ENCODE peak calls at places on chromosomes 4 and X, in four cellular contexts. D is body of pancreas, A is sciatic nerve, H is activated B cell treated with CpG ODN at 0.5 μM for 24 hours. I is an unnamed sample.

GRCh38 chr4:128228021-128228571 is 59.5 kb downstream of the PGRMC2 start:
- ATAC-seq in D (peak), A (no peak), H (no peak), I (no peak)

GRCh38 chr4:1026115-1026514 is 14.7 kb downstream of the FGFRL1 start:
- ATAC-seq in D (peak), A (peak), H (peak), I (peak)

GRCh38 chrX:83185887-83186286 is 322.2 kb upstream of the POU3F4 start:
- ATAC-seq in A (peak), H (no peak), D (no peak), I (no peak)

GRCh38 chrX:105872921-105873320 is 50.6 kb downstream of the NRK start:
- ATAC-seq in H (no peak), A (no peak), D (no peak), I (no peak)

GRCh38 chr4:152229782-152230289 is 306.1 kb downstream of the FBXW7 start:
- ATAC-seq in D (no peak), H (no peak), A (no peak), I (no peak)

GRCh38 chr4:71304289-71304850 is 34.5 kb upstream of the SLC4A4 start:
- ATAC-seq in H (no peak), D (no peak), A (no peak), I (no peak)

GRCh38 chr4:146243141-146243882 is 29.0 kb downstream of the REELD1 start:
- ATAC-seq in A (no peak), D (no peak), H (peak), I (peak)

GRCh38 chr4:159077702-159078495 is 25.0 kb upstream of the RAPGEF2 start:
- ATAC-seq in A (no peak), D (peak), H (peak), I (peak)

GRCh38 chr4:77785669-77786068 is 33.5 kb downstream of the CNOT6L start:
- ATAC-seq in D (no peak), H (no peak), A (no peak), I (no peak)

GRCh38 chrX:154804564-154804956 is 725 bp downstream of the MPP1 start:
- ATAC-seq in H (no peak), A (no peak), D (no peak), I (no peak)

GRCh38 chr4:23930750-23931488 is 41.1 kb upstream of the PPARGC1A start:
- ATAC-seq in A (peak), D (peak), H (no peak), I (no peak)

GRCh38 chrX:23514082-23514481 is 153.2 kb upstream of the PRDX4 start:
- ATAC-seq in D (no peak), A (no peak), H (no peak), I (no peak)

GRCh38 chr4:169116270-169116901 is 106.3 kb upstream of the CBR4 start:
- ATAC-seq in H (no peak), A (no peak), D (no peak), I (peak)

GRCh38 chr4:146040623-146041022 is 102.0 kb upstream of the ZNF827 start:
- ATAC-seq in D (no peak), A (no peak), H (no peak), I (peak)

GRCh38 chrX:130080791-130081367 is 29.4 kb downstream of the ELF4 start:
- ATAC-seq in H (no peak), D (no peak), A (no peak), I (no peak)

GRCh38 chr4:165763640-165764039 is 109.4 kb upstream of the TLL1 start:
- ATAC-seq in D (no peak), H (no peak), A (peak), I (no peak)

GRCh38 chr4:4842476-4843441 is 16.7 kb upstream of the MSX1 start:
- ATAC-seq in A (no peak), H (no peak), D (no peak), I (no peak)

GRCh38 chr4:14719053-14719452 is 283.2 kb upstream of the CPEB2 start:
- ATAC-seq in A (no peak), D (no peak), H (no peak), I (no peak)

GRCh38 chr4:183961772-183962171 is 56.7 kb downstream of the STOX2 start:
- ATAC-seq in D (no peak), A (no peak), H (no peak), I (no peak)

GRCh38 chrX:3371163-3371562 is 24.7 kb upstream of the MXRA5 start:
- ATAC-seq in D (no peak), H (no peak), A (no peak), I (no peak)

I was measured in stimulated activated memory B cell treated with anti-CD40 and anti-IgM and Interleukin-4, amounts not matched to agents 10 μg/mL and 1 μg/mL and 100 μg/mL, for 72 hours.